ENCODE peak calls at places on chromosome 15, in five cellular contexts. C, N, T, K and O are unnamed samples. For H3K27me3, the result is how much of the 10 kb centered on the place peaks cover.

GRCh38 chr15:83783227-83783626 is 129.3 kb downstream of the ADAMTSL3 start:
- DNase-seq in C (no peak), N (no peak), T (no peak), K (no peak), O (no peak)

GRCh38 chr15:80776420-80777045 is 2.6 kb upstream of the CEMIP start:
- DNase-seq in C (peak), N (peak), T (no peak), K (peak), O (peak)

GRCh38 chr15:35445891-35446290 is 100.1 kb downstream of the DPH6 start:
- DNase-seq in C (no peak), N (peak), T (no peak), K (no peak), O (no peak)

GRCh38 chr15:59688383-59688887 is 685 bp downstream of the BNIP2 start:
- DNase-seq in C (peak), N (peak), T (peak), K (no peak), O (no peak)

GRCh38 chr15:25497934-25498333 is 59.1 kb upstream of the UBE3A start:
- DNase-seq in C (no peak), N (no peak), T (no peak), K (no peak), O (no peak)

GRCh38 chr15:76803049-76803571 is 102.0 kb downstream of the SCAPER start:
- DNase-seq in C (no peak), N (no peak), T (no peak), K (no peak), O (no peak)

GRCh38 chr15:63109498-63110290 is 12.0 kb upstream of the LACTB start:
- DNase-seq in C (no peak), N (peak), T (no peak), K (no peak), O (no peak)

GRCh38 chr15:68632101-68632500 is 53.3 kb downstream of the CORO2B start:
- DNase-seq in C (no peak), N (no peak), T (no peak), K (no peak), O (no peak)

GRCh38 chr15:77409259-77410156 is 10.4 kb downstream of the PEAK1 start:
- DNase-seq in C (no peak), N (no peak), T (peak), K (no peak), O (peak)

GRCh38 chr15:80517290-80517689 is 113.1 kb downstream of the ARNT2 start:
- DNase-seq in C (no peak), N (no peak), T (no peak), K (no peak), O (no peak)

GRCh38 chr15:79192462-79193036 is 90.0 kb upstream of the ANKRD34C start:
- DNase-seq in C (no peak), N (no peak), T (no peak), K (no peak), O (no peak)

GRCh38 chr15:79194386-79194785 is 88.1 kb upstream of the ANKRD34C start:
- DNase-seq in C (no peak), N (no peak), T (no peak), K (no peak), O (no peak)

GRCh38 chr15:79195802-79196201 is 86.7 kb upstream of the ANKRD34C start:
- DNase-seq in C (no peak), N (no peak), T (no peak), K (no peak), O (no peak)

GRCh38 chr15:79195239-79195638 is 87.3 kb upstream of the ANKRD34C start:
- DNase-seq in C (no peak), N (no peak), T (no peak), K (no peak), O (no peak)

GRCh38 chr15:79193157-79193948 is 89.2 kb upstream of the ANKRD34C start:
- DNase-seq in C (no peak), N (no peak), T (no peak), K (no peak), O (no peak)
- H3K4me3 ChIP-seq in C (no peak), N (no peak), T (no peak), K (no peak), O (no peak)

GRCh38 chr15:90091156-90091931 is 10.9 kb downstream of the IDH2 start:
- DNase-seq in C (no peak), N (no peak), T (no peak), K (no peak), O (no peak)
- H3K27me3 ChIP-seq in C (under half), N (under half), T (under half), K (under half), O (under half)

GRCh38 chr15:91948001-91948608 is 94.6 kb downstream of the SLCO3A1 start:
- DNase-seq in C (peak), N (no peak), T (no peak), K (peak), O (no peak)
- H3K4me3 ChIP-seq in C (no peak), N (no peak), T (no peak), K (no peak), O (no peak)

GRCh38 chr15:96335429-96335807 is 4.9 kb downstream of the NR2F2 start:
- DNase-seq in C (no peak), N (peak), T (no peak), K (no peak), O (no peak)
- H3K27me3 ChIP-seq in C (half or more), N (under half), T (under half), K (half or more), O (under half)

DNA sequence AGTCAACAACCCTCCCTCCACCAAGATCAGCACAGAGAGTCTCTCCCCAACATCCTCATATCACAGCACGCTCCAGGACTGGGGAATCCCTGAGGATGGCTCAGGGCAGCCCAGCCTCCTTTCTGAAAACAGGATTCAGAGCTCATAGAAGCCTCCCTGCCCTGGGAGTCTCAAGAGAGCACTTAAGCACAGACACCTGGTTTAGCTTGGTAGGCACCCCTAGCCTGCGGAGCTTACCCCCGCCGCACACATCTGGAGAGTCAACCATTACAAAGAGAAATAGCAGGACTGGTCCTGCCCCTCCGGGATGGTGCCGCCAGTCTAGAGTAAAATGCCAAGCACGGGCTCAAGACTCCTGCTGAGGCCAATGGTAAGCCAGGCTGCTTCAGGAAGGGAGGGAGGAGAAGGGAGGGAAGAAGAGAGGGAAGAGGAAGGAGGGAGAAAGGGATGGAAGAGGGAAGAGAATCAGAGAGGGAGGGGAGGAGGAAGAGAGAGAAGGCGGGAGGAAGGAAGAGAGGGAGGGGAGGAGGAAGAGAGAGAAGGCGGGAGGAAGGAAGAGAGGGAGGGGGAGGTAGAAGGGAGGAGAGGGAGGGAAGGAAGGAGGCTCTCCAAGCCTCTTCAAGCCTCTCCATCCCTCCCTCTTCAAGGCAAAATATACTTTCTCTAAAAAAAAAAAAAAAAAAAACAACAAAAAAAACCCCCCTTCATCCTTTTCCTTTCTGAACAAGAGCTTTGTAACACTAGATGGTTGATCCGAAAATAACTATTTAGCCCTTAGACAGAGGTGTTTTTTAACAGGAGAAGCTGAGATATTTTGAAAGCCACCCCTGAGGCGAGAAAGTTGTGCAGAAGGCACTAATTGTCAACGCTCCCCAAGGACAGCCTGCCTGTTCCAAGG is 278.6 kb upstream of the TLE3 start:
- DNase-seq in C (no peak), N (no peak), T (no peak), K (peak), O (no peak)
- H3K4me3 ChIP-seq in C (no peak), N (peak), T (no peak), K (no peak), O (no peak)

GRCh38 chr15:45111390-45112142 is 2.4 kb downstream of the DUOX2 start:
- DNase-seq in C (no peak), N (no peak), T (no peak), K (peak), O (no peak)
- H3K27me3 ChIP-seq in C (half or more), N (half or more), T (under half), K (half or more), O (under half)

GRCh38 chr15:74870496-74871213 is 2.5 kb downstream of the SCAMP2 start:
- DNase-seq in C (no peak), N (no peak), T (no peak), K (no peak), O (no peak)
- H3K4me3 ChIP-seq in C (peak), N (no peak), T (peak), K (peak), O (peak)

GRCh38 chr15:71529353-71529752 is 281.0 kb upstream of the NR2E3 start:
- DNase-seq in C (no peak), N (no peak), T (no peak), K (no peak), O (no peak)

GRCh38 chr15:71530116-71530515 is 280.2 kb upstream of the NR2E3 start:
- DNase-seq in C (no peak), N (no peak), T (no peak), K (no peak), O (no peak)

GRCh38 chr15:71526061-71526460 is 284.3 kb upstream of the NR2E3 start:
- DNase-seq in C (no peak), N (peak), T (no peak), K (no peak), O (no peak)
- H3K27me3 ChIP-seq in C (under half), N (under half), T (under half), K (under half), O (under half)

DNA sequence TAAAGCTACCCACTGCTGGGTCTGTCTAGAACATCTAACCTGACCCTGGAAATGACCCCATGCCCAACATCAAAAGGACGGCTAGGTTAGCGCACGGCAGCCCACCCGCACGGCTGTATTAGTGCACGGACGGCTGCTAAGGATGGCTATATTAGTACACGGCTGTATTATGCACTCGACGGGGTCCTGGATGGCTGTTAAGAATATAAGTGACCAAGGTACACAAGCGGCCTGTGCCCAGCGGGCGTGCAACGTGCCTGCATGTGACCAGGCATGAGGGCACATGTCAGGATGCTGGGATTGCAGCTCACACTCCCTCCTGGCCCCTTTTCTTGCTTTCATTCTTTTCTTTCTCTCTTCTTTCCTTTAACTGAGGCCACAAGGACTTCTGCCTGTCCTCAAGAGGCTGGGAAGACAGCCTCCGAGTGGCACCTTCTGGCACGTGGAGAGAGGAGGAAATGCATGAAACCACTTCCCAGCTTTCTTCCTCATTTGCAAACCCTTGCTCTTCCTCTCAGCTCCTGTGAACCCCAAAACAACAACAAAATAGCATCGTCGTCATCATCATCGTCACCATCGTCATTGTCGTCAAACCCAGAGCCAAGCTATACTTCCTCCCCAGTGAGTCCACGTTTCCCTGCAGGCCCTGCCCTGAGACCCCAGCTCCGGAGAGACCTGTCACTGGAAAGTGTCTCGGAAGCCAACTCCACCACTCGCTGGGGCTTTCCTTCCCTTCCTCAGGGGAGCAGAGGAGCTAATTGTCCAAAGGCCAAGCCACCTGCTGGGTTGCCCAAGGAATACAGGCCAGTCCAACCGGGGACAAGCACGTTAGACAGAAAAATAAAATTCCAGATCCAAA is 101.8 kb downstream of the CHSY1 start:
- DNase-seq in C (no peak), N (no peak), T (no peak), K (no peak), O (no peak)
- H3K4me3 ChIP-seq in C (no peak), N (no peak), T (no peak), K (no peak), O (no peak)

GRCh38 chr15:88735212-88735611 is 68.0 kb upstream of the ACAN start:
- DNase-seq in C (no peak), N (no peak), T (no peak), K (no peak), O (no peak)

GRCh38 chr15:88738796-88739195 is 64.4 kb upstream of the ACAN start:
- DNase-seq in C (no peak), N (peak), T (no peak), K (no peak), O (no peak)

GRCh38 chr15:88740356-88740755 is 62.9 kb upstream of the ACAN start:
- DNase-seq in C (no peak), N (no peak), T (no peak), K (no peak), O (no peak)

GRCh38 chr15:88739541-88739940 is 63.7 kb upstream of the ACAN start:
- DNase-seq in C (no peak), N (no peak), T (no peak), K (no peak), O (no peak)

GRCh38 chr15:88736204-88736603 is 67.0 kb upstream of the ACAN start:
- DNase-seq in C (no peak), N (no peak), T (no peak), K (no peak), O (no peak)
- H3K27me3 ChIP-seq in C (under half), N (under half), T (under half), K (under half), O (under half)